ENCODE peak calls at places on chromosome 18, in five cellular contexts. One of them, this sample, is unnamed.
A peak's percentile ranks its signal among the peaks of the same experiment; 100 is the strongest.

GRCh38 chr18:45169610-45170009 is 445.7 kb upstream of the SLC14A2 start:
- DNase-seq in stimulated activated CD8-positive, alpha-beta memory T cell treated with anti-CD3 and anti-CD28 coated beads, Interleukin-2, amount 100 ng/mL, for 48 hours: no peak
- DNase-seq in hypothalamus: no peak
- DNase-seq in stimulated activated naive CD8-positive, alpha-beta T cell treated with anti-CD3 and anti-CD28 coated beads, Interleukin-15, amount 100 ng/mL, for 72 hours: no peak
- DNase-seq in A172: peak; percentile 72
- DNase-seq in this sample: peak; percentile 75

GRCh38 chr18:50507120-50507590 is 52.7 kb upstream of the MAPK4 start:
- DNase-seq in hypothalamus: peak; percentile 17
- DNase-seq in A172: peak; percentile 16
- DNase-seq in stimulated activated CD8-positive, alpha-beta memory T cell treated with anti-CD3 and anti-CD28 coated beads, Interleukin-2, amount 100 ng/mL, for 48 hours: no peak
- DNase-seq in stimulated activated naive CD8-positive, alpha-beta T cell treated with anti-CD3 and anti-CD28 coated beads, Interleukin-15, amount 100 ng/mL, for 72 hours: no peak
- DNase-seq in this sample: peak; percentile 29

GRCh38 chr18:48943736-48944527 is 6.8 kb downstream of the SMAD7 start:
- DNase-seq in stimulated activated naive CD8-positive, alpha-beta T cell treated with anti-CD3 and anti-CD28 coated beads, Interleukin-15, amount 100 ng/mL, for 72 hours: no peak
- DNase-seq in stimulated activated CD8-positive, alpha-beta memory T cell treated with anti-CD3 and anti-CD28 coated beads, Interleukin-2, amount 100 ng/mL, for 48 hours: no peak
- DNase-seq in A172: no peak
- DNase-seq in hypothalamus: no peak
- DNase-seq in this sample: no peak

GRCh38 chr18:58287626-58288289 is 243.7 kb downstream of the NEDD4L start:
- DNase-seq in stimulated activated CD8-positive, alpha-beta memory T cell treated with anti-CD3 and anti-CD28 coated beads, Interleukin-2, amount 100 ng/mL, for 48 hours: no peak
- DNase-seq in A172: no peak
- DNase-seq in stimulated activated naive CD8-positive, alpha-beta T cell treated with anti-CD3 and anti-CD28 coated beads, Interleukin-15, amount 100 ng/mL, for 72 hours: no peak
- DNase-seq in hypothalamus: no peak
- DNase-seq in this sample: no peak

GRCh38 chr18:77081387-77081773 is 51.2 kb downstream of the MBP start:
- DNase-seq in stimulated activated naive CD8-positive, alpha-beta T cell treated with anti-CD3 and anti-CD28 coated beads, Interleukin-15, amount 100 ng/mL, for 72 hours: no peak
- DNase-seq in A172: no peak
- DNase-seq in hypothalamus: no peak
- DNase-seq in stimulated activated CD8-positive, alpha-beta memory T cell treated with anti-CD3 and anti-CD28 coated beads, Interleukin-2, amount 100 ng/mL, for 48 hours: no peak
- DNase-seq in this sample: no peak

GRCh38 chr18:46656326-46657114 is 500 bp downstream of the LOXHD1 start:
- DNase-seq in stimulated activated CD8-positive, alpha-beta memory T cell treated with anti-CD3 and anti-CD28 coated beads, Interleukin-2, amount 100 ng/mL, for 48 hours: no peak
- DNase-seq in hypothalamus: no peak
- DNase-seq in stimulated activated naive CD8-positive, alpha-beta T cell treated with anti-CD3 and anti-CD28 coated beads, Interleukin-15, amount 100 ng/mL, for 72 hours: no peak
- DNase-seq in A172: no peak
- DNase-seq in this sample: no peak

GRCh38 chr18:61892683-61893303 is at the start of gene RNF152:
- DNase-seq in A172: no peak
- DNase-seq in hypothalamus: peak; percentile 26
- DNase-seq in stimulated activated CD8-positive, alpha-beta memory T cell treated with anti-CD3 and anti-CD28 coated beads, Interleukin-2, amount 100 ng/mL, for 48 hours: peak; percentile 1
- DNase-seq in stimulated activated naive CD8-positive, alpha-beta T cell treated with anti-CD3 and anti-CD28 coated beads, Interleukin-15, amount 100 ng/mL, for 72 hours: peak; percentile 17
- DNase-seq in this sample: no peak

GRCh38 chr18:61912476-61912875 is 19.7 kb upstream of the RNF152 start:
- DNase-seq in hypothalamus: no peak
- DNase-seq in stimulated activated CD8-positive, alpha-beta memory T cell treated with anti-CD3 and anti-CD28 coated beads, Interleukin-2, amount 100 ng/mL, for 48 hours: no peak
- DNase-seq in A172: no peak
- DNase-seq in stimulated activated naive CD8-positive, alpha-beta T cell treated with anti-CD3 and anti-CD28 coated beads, Interleukin-15, amount 100 ng/mL, for 72 hours: no peak
- DNase-seq in this sample: no peak

GRCh38 chr18:2028986-2029385 is 542.3 kb downstream of the METTL4 start:
- DNase-seq in hypothalamus: no peak
- DNase-seq in stimulated activated naive CD8-positive, alpha-beta T cell treated with anti-CD3 and anti-CD28 coated beads, Interleukin-15, amount 100 ng/mL, for 72 hours: no peak
- DNase-seq in stimulated activated CD8-positive, alpha-beta memory T cell treated with anti-CD3 and anti-CD28 coated beads, Interleukin-2, amount 100 ng/mL, for 48 hours: no peak
- DNase-seq in A172: no peak
- DNase-seq in this sample: no peak

GRCh38 chr18:37335337-37335736 is 230.3 kb downstream of the CELF4 start:
- DNase-seq in stimulated activated naive CD8-positive, alpha-beta T cell treated with anti-CD3 and anti-CD28 coated beads, Interleukin-15, amount 100 ng/mL, for 72 hours: no peak
- DNase-seq in A172: no peak
- DNase-seq in stimulated activated CD8-positive, alpha-beta memory T cell treated with anti-CD3 and anti-CD28 coated beads, Interleukin-2, amount 100 ng/mL, for 48 hours: no peak
- DNase-seq in hypothalamus: no peak
- DNase-seq in this sample: no peak

GRCh38 chr18:77439888-77440287 is 190.2 kb downstream of the GALR1 start:
- DNase-seq in stimulated activated CD8-positive, alpha-beta memory T cell treated with anti-CD3 and anti-CD28 coated beads, Interleukin-2, amount 100 ng/mL, for 48 hours: no peak
- DNase-seq in A172: no peak
- DNase-seq in hypothalamus: no peak
- DNase-seq in stimulated activated naive CD8-positive, alpha-beta T cell treated with anti-CD3 and anti-CD28 coated beads, Interleukin-15, amount 100 ng/mL, for 72 hours: no peak
- DNase-seq in this sample: no peak

GRCh38 chr18:23281626-23282436 is 146.5 kb downstream of the CABLES1 start:
- DNase-seq in stimulated activated CD8-positive, alpha-beta memory T cell treated with anti-CD3 and anti-CD28 coated beads, Interleukin-2, amount 100 ng/mL, for 48 hours: no peak
- DNase-seq in stimulated activated naive CD8-positive, alpha-beta T cell treated with anti-CD3 and anti-CD28 coated beads, Interleukin-15, amount 100 ng/mL, for 72 hours: no peak
- DNase-seq in A172: peak; percentile 70
- DNase-seq in hypothalamus: no peak
- DNase-seq in this sample: peak; percentile 98

This sample was measured in PC-3.